ENCODE peak calls at places on chromosomes 2 and 18, in five cellular contexts. One of them, this sample, is unnamed.

GRCh38 chr2:130824492-130825061 is 12.1 kb upstream of the ARHGEF4 start:
- DNase-seq in effector memory CD4-positive, alpha-beta T cell: peak
- DNase-seq in dorsolateral prefrontal cortex: peak
- DNase-seq in H7: peak
- DNase-seq in CD4-positive, alpha-beta memory T cell: peak
- DNase-seq in this sample: no peak

GRCh38 chr2:20425884-20426283 is 21.0 kb upstream of the RHOB start:
- DNase-seq in effector memory CD4-positive, alpha-beta T cell: no peak
- DNase-seq in dorsolateral prefrontal cortex: no peak
- DNase-seq in H7: no peak
- DNase-seq in CD4-positive, alpha-beta memory T cell: no peak
- DNase-seq in this sample: no peak

GRCh38 chr2:214856116-214856515 is 46.6 kb upstream of the BARD1 start:
- DNase-seq in effector memory CD4-positive, alpha-beta T cell: no peak
- DNase-seq in dorsolateral prefrontal cortex: no peak
- DNase-seq in H7: no peak
- DNase-seq in CD4-positive, alpha-beta memory T cell: no peak
- DNase-seq in this sample: no peak

GRCh38 chr2:170221317-170222288 is 43.7 kb downstream of the MYO3B start:
- DNase-seq in effector memory CD4-positive, alpha-beta T cell: no peak
- DNase-seq in dorsolateral prefrontal cortex: no peak
- DNase-seq in H7: no peak
- DNase-seq in CD4-positive, alpha-beta memory T cell: no peak
- DNase-seq in this sample: no peak

GRCh38 chr18:25056456-25056855 is 295.5 kb downstream of the ZNF521 start:
- DNase-seq in effector memory CD4-positive, alpha-beta T cell: no peak
- DNase-seq in dorsolateral prefrontal cortex: no peak
- DNase-seq in H7: no peak
- DNase-seq in CD4-positive, alpha-beta memory T cell: no peak
- DNase-seq in this sample: no peak

GRCh38 chr2:152743004-152743403 is 24.6 kb downstream of the ARL6IP6 start:
- DNase-seq in effector memory CD4-positive, alpha-beta T cell: no peak
- DNase-seq in dorsolateral prefrontal cortex: no peak
- DNase-seq in H7: peak
- DNase-seq in CD4-positive, alpha-beta memory T cell: no peak
- DNase-seq in this sample: no peak

GRCh38 chr2:45567974-45568789 is 42.9 kb downstream of the SRBD1 start:
- DNase-seq in effector memory CD4-positive, alpha-beta T cell: no peak
- DNase-seq in dorsolateral prefrontal cortex: no peak
- DNase-seq in H7: no peak
- DNase-seq in CD4-positive, alpha-beta memory T cell: no peak
- DNase-seq in this sample: no peak

GRCh38 chr2:188787002-188787660 is 187.0 kb upstream of the COL3A1 start:
- DNase-seq in effector memory CD4-positive, alpha-beta T cell: no peak
- DNase-seq in dorsolateral prefrontal cortex: no peak
- DNase-seq in H7: no peak
- DNase-seq in CD4-positive, alpha-beta memory T cell: no peak
- DNase-seq in this sample: no peak

GRCh38 chr2:127163922-127164321 is 56.2 kb downstream of the CYP27C1 start:
- DNase-seq in effector memory CD4-positive, alpha-beta T cell: no peak
- DNase-seq in dorsolateral prefrontal cortex: no peak
- DNase-seq in H7: no peak
- DNase-seq in CD4-positive, alpha-beta memory T cell: no peak
- DNase-seq in this sample: no peak

GRCh38 chr2:148006249-148007007 is 14.1 kb downstream of the ORC4 start:
- DNase-seq in effector memory CD4-positive, alpha-beta T cell: no peak
- DNase-seq in dorsolateral prefrontal cortex: no peak
- DNase-seq in H7: peak
- DNase-seq in CD4-positive, alpha-beta memory T cell: no peak
- DNase-seq in this sample: no peak

GRCh38 chr2:98907966-98908905 is 27.8 kb downstream of the CRACDL start:
- DNase-seq in effector memory CD4-positive, alpha-beta T cell: no peak
- DNase-seq in dorsolateral prefrontal cortex: no peak
- DNase-seq in H7: no peak
- DNase-seq in CD4-positive, alpha-beta memory T cell: no peak
- DNase-seq in this sample: no peak

GRCh38 chr2:43030551-43031025 is 195.8 kb downstream of the ZFP36L2 start:
- DNase-seq in effector memory CD4-positive, alpha-beta T cell: no peak
- DNase-seq in dorsolateral prefrontal cortex: no peak
- DNase-seq in H7: no peak
- DNase-seq in CD4-positive, alpha-beta memory T cell: no peak
- DNase-seq in this sample: no peak

GRCh38 chr2:227323818-227324217 is 1.2 kb upstream of the MFF start:
- DNase-seq in effector memory CD4-positive, alpha-beta T cell: no peak
- DNase-seq in dorsolateral prefrontal cortex: no peak
- DNase-seq in H7: no peak
- DNase-seq in CD4-positive, alpha-beta memory T cell: no peak
- DNase-seq in this sample: no peak

GRCh38 chr18:22034276-22034675 is 135.1 kb upstream of the GATA6 start:
- DNase-seq in effector memory CD4-positive, alpha-beta T cell: no peak
- DNase-seq in dorsolateral prefrontal cortex: no peak
- DNase-seq in H7: no peak
- DNase-seq in CD4-positive, alpha-beta memory T cell: no peak
- DNase-seq in this sample: no peak

GRCh38 chr2:200444530-200444929 is 65.3 kb downstream of the KCTD18 start:
- DNase-seq in effector memory CD4-positive, alpha-beta T cell: no peak
- DNase-seq in dorsolateral prefrontal cortex: no peak
- DNase-seq in H7: no peak
- DNase-seq in CD4-positive, alpha-beta memory T cell: no peak
- DNase-seq in this sample: no peak

GRCh38 chr2:230694241-230694640 is 18.4 kb upstream of the CAB39 start:
- DNase-seq in effector memory CD4-positive, alpha-beta T cell: no peak
- DNase-seq in dorsolateral prefrontal cortex: no peak
- DNase-seq in H7: no peak
- DNase-seq in CD4-positive, alpha-beta memory T cell: no peak
- DNase-seq in this sample: no peak

GRCh38 chr2:44358498-44358897 is 2.8 kb downstream of the PREPL start:
- DNase-seq in effector memory CD4-positive, alpha-beta T cell: peak
- DNase-seq in dorsolateral prefrontal cortex: no peak
- DNase-seq in H7: no peak
- DNase-seq in CD4-positive, alpha-beta memory T cell: peak
- DNase-seq in this sample: no peak

GRCh38 chr2:70214958-70215357 is 24.1 kb upstream of the C2orf42 start:
- DNase-seq in effector memory CD4-positive, alpha-beta T cell: no peak
- DNase-seq in dorsolateral prefrontal cortex: no peak
- DNase-seq in H7: no peak
- DNase-seq in CD4-positive, alpha-beta memory T cell: no peak
- DNase-seq in this sample: no peak

GRCh38 chr2:113132622-113133021 is 5.2 kb downstream of the IL1RN start:
- DNase-seq in effector memory CD4-positive, alpha-beta T cell: no peak
- DNase-seq in dorsolateral prefrontal cortex: no peak
- DNase-seq in H7: no peak
- DNase-seq in CD4-positive, alpha-beta memory T cell: no peak
- DNase-seq in this sample: no peak

GRCh38 chr18:38077219-38077618 is 511.6 kb upstream of the CELF4 start:
- DNase-seq in effector memory CD4-positive, alpha-beta T cell: no peak
- DNase-seq in dorsolateral prefrontal cortex: no peak
- DNase-seq in H7: peak
- DNase-seq in CD4-positive, alpha-beta memory T cell: no peak
- DNase-seq in this sample: no peak

GRCh38 chr2:98538280-98539041 is 69.9 kb downstream of the COA5 start:
- DNase-seq in effector memory CD4-positive, alpha-beta T cell: no peak
- DNase-seq in dorsolateral prefrontal cortex: no peak
- DNase-seq in H7: no peak
- DNase-seq in CD4-positive, alpha-beta memory T cell: no peak
- DNase-seq in this sample: no peak

GRCh38 chr2:185658766-185659165 is 79.8 kb upstream of the FSIP2 start:
- DNase-seq in effector memory CD4-positive, alpha-beta T cell: no peak
- DNase-seq in dorsolateral prefrontal cortex: no peak
- DNase-seq in H7: no peak
- DNase-seq in CD4-positive, alpha-beta memory T cell: no peak
- DNase-seq in this sample: no peak

GRCh38 chr2:101002562-101003277 is 631 bp downstream of the RPL31 start:
- DNase-seq in effector memory CD4-positive, alpha-beta T cell: no peak
- DNase-seq in dorsolateral prefrontal cortex: no peak
- DNase-seq in H7: no peak
- DNase-seq in CD4-positive, alpha-beta memory T cell: no peak
- DNase-seq in this sample: no peak

GRCh38 chr2:241774419-241775222 is 2.0 kb upstream of the GAL3ST2 start:
- DNase-seq in effector memory CD4-positive, alpha-beta T cell: no peak
- DNase-seq in dorsolateral prefrontal cortex: no peak
- DNase-seq in H7: no peak
- DNase-seq in CD4-positive, alpha-beta memory T cell: peak
- DNase-seq in this sample: no peak

GRCh38 chr18:21894619-21895367 is 154.2 kb downstream of the MIB1 start:
- DNase-seq in effector memory CD4-positive, alpha-beta T cell: no peak
- DNase-seq in dorsolateral prefrontal cortex: no peak
- DNase-seq in H7: no peak
- DNase-seq in CD4-positive, alpha-beta memory T cell: no peak
- DNase-seq in this sample: no peak

GRCh38 chr2:227413371-227413770 is 25.6 kb upstream of the SCYGR1 start:
- DNase-seq in effector memory CD4-positive, alpha-beta T cell: no peak
- DNase-seq in dorsolateral prefrontal cortex: no peak
- DNase-seq in H7: no peak
- DNase-seq in CD4-positive, alpha-beta memory T cell: no peak
- DNase-seq in this sample: no peak

GRCh38 chr18:26747131-26747475 is 118.4 kb downstream of the AQP4 start:
- DNase-seq in effector memory CD4-positive, alpha-beta T cell: no peak
- DNase-seq in dorsolateral prefrontal cortex: no peak
- DNase-seq in H7: no peak
- DNase-seq in CD4-positive, alpha-beta memory T cell: no peak
- DNase-seq in this sample: no peak

GRCh38 chr2:150538582-150539236 is 51.2 kb upstream of the RND3 start:
- DNase-seq in effector memory CD4-positive, alpha-beta T cell: no peak
- DNase-seq in dorsolateral prefrontal cortex: no peak
- DNase-seq in H7: no peak
- DNase-seq in CD4-positive, alpha-beta memory T cell: no peak
- DNase-seq in this sample: no peak

GRCh38 chr2:29372185-29372584 is 257.0 kb downstream of the CLIP4 start:
- DNase-seq in effector memory CD4-positive, alpha-beta T cell: no peak
- DNase-seq in dorsolateral prefrontal cortex: no peak
- DNase-seq in H7: no peak
- DNase-seq in CD4-positive, alpha-beta memory T cell: no peak
- DNase-seq in this sample: no peak

GRCh38 chr18:76656925-76657324 is 161.9 kb upstream of the ZNF516 start:
- DNase-seq in effector memory CD4-positive, alpha-beta T cell: no peak
- DNase-seq in dorsolateral prefrontal cortex: no peak
- DNase-seq in H7: no peak
- DNase-seq in CD4-positive, alpha-beta memory T cell: no peak
- DNase-seq in this sample: no peak

GRCh38 chr2:97911210-97911921 is 84.4 kb downstream of the TMEM131 start:
- DNase-seq in effector memory CD4-positive, alpha-beta T cell: no peak
- DNase-seq in dorsolateral prefrontal cortex: no peak
- DNase-seq in H7: no peak
- DNase-seq in CD4-positive, alpha-beta memory T cell: no peak
- DNase-seq in this sample: no peak

GRCh38 chr18:5417342-5417741 is 121.8 kb upstream of the ZBTB14 start:
- DNase-seq in effector memory CD4-positive, alpha-beta T cell: no peak
- DNase-seq in dorsolateral prefrontal cortex: peak
- DNase-seq in H7: no peak
- DNase-seq in CD4-positive, alpha-beta memory T cell: no peak
- DNase-seq in this sample: peak

GRCh38 chr2:216366777-216367465 is 5.4 kb downstream of the MARCHF4 start:
- DNase-seq in effector memory CD4-positive, alpha-beta T cell: no peak
- DNase-seq in dorsolateral prefrontal cortex: no peak
- DNase-seq in H7: no peak
- DNase-seq in CD4-positive, alpha-beta memory T cell: no peak
- DNase-seq in this sample: no peak

GRCh38 chr2:203583696-203584095 is 48.6 kb upstream of the RAPH1 start:
- DNase-seq in effector memory CD4-positive, alpha-beta T cell: no peak
- DNase-seq in dorsolateral prefrontal cortex: no peak
- DNase-seq in H7: no peak
- DNase-seq in CD4-positive, alpha-beta memory T cell: no peak
- DNase-seq in this sample: peak

GRCh38 chr2:203586151-203586550 is 51.0 kb upstream of the RAPH1 start:
- DNase-seq in effector memory CD4-positive, alpha-beta T cell: no peak
- DNase-seq in dorsolateral prefrontal cortex: no peak
- DNase-seq in H7: no peak
- DNase-seq in CD4-positive, alpha-beta memory T cell: no peak
- DNase-seq in this sample: no peak

GRCh38 chr2:203584784-203585183 is 49.7 kb upstream of the RAPH1 start:
- DNase-seq in effector memory CD4-positive, alpha-beta T cell: no peak
- DNase-seq in dorsolateral prefrontal cortex: no peak
- DNase-seq in H7: no peak
- DNase-seq in CD4-positive, alpha-beta memory T cell: no peak
- DNase-seq in this sample: no peak

GRCh38 chr2:203585541-203585940 is 50.4 kb upstream of the RAPH1 start:
- DNase-seq in effector memory CD4-positive, alpha-beta T cell: no peak
- DNase-seq in dorsolateral prefrontal cortex: no peak
- DNase-seq in H7: no peak
- DNase-seq in CD4-positive, alpha-beta memory T cell: no peak
- DNase-seq in this sample: no peak

DNA sequence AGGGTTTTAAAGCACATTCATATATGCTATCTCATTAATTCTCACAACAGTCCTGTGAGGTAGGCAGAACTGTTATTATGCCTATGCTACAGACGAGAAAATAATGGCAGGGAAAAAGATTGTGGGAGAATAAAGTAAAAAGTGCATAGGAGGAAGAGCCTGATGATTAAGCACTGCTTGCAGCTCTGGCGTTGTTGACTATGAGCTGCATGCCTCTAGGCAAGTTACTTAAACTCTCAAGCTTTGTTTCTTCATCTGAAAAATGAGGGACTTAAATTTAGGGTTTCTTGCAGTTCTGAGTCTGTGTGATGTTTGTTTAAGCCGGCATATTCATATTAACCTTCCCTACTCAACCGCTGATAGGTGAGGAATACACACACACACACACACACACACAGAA is 51.6 kb upstream of the RAPH1 start:
- DNase-seq in effector memory CD4-positive, alpha-beta T cell: no peak
- DNase-seq in dorsolateral prefrontal cortex: no peak
- DNase-seq in H7: no peak
- DNase-seq in CD4-positive, alpha-beta memory T cell: no peak
- DNase-seq in this sample: no peak
- H3K4me3 ChIP-seq in effector memory CD4-positive, alpha-beta T cell: no peak
- H3K4me3 ChIP-seq in dorsolateral prefrontal cortex: no peak
- H3K4me3 ChIP-seq in H7: no peak
- H3K4me3 ChIP-seq in CD4-positive, alpha-beta memory T cell: no peak
- H3K4me3 ChIP-seq in this sample: no peak

GRCh38 chr2:240435457-240435954 is at the start of gene GPC1:
- DNase-seq in effector memory CD4-positive, alpha-beta T cell: no peak
- DNase-seq in dorsolateral prefrontal cortex: no peak
- DNase-seq in H7: peak
- DNase-seq in CD4-positive, alpha-beta memory T cell: no peak
- DNase-seq in this sample: no peak
- H3K4me3 ChIP-seq in effector memory CD4-positive, alpha-beta T cell: peak
- H3K4me3 ChIP-seq in dorsolateral prefrontal cortex: peak
- H3K4me3 ChIP-seq in H7: peak
- H3K4me3 ChIP-seq in CD4-positive, alpha-beta memory T cell: peak
- H3K4me3 ChIP-seq in this sample: peak

DNA sequence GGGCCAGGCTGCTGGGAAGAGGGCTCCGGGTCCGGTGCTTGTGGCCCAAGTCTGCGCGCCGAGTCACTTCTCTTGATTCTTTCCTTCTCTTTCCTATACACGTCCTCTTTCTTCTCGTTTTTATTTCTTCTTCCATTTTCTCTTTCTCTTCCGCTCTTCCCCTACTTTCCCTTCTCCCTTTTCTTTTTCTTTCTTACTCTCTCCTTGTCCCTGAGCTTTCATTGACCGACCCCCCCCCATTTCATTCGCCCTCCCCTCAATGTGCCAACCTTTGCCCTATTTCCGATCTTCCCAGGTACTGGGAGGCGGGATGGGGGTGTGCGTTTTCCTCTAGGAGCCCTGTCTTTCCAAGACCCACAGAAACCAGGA is 1.8 kb downstream of the ONECUT2 start:
- DNase-seq in effector memory CD4-positive, alpha-beta T cell: no peak
- DNase-seq in dorsolateral prefrontal cortex: no peak
- DNase-seq in H7: no peak
- DNase-seq in CD4-positive, alpha-beta memory T cell: no peak
- DNase-seq in this sample: no peak
- H3K4me3 ChIP-seq in effector memory CD4-positive, alpha-beta T cell: no peak
- H3K4me3 ChIP-seq in dorsolateral prefrontal cortex: no peak
- H3K4me3 ChIP-seq in H7: peak
- H3K4me3 ChIP-seq in CD4-positive, alpha-beta memory T cell: no peak
- H3K4me3 ChIP-seq in this sample: peak

GRCh38 chr2:240520143-240520973 is 37.4 kb downstream of the ANKMY1 start:
- DNase-seq in effector memory CD4-positive, alpha-beta T cell: no peak
- DNase-seq in dorsolateral prefrontal cortex: no peak
- DNase-seq in H7: peak
- DNase-seq in CD4-positive, alpha-beta memory T cell: no peak
- DNase-seq in this sample: no peak
- H3K4me3 ChIP-seq in effector memory CD4-positive, alpha-beta T cell: no peak
- H3K4me3 ChIP-seq in dorsolateral prefrontal cortex: no peak
- H3K4me3 ChIP-seq in H7: peak
- H3K4me3 ChIP-seq in CD4-positive, alpha-beta memory T cell: no peak
- H3K4me3 ChIP-seq in this sample: peak